ENCODE peak calls at places on chromosomes 11 and 22, in eight cellular contexts. V is spleen, Z is HFFc6, J is AG10803, K is GM20000, B is mucosa of descending colon, O is GM23338, S is HepG2. A is an unnamed sample.

GRCh38 chr11:117017456-117017855 is 80.8 kb downstream of the SIK3 start:
- DNase-seq in V (no peak), Z (no peak), J (no peak), K (no peak), B (no peak), O (no peak), S (no peak), A (no peak)

GRCh38 chr11:83819936-83820549 is 533.9 kb upstream of the CCDC90B start:
- DNase-seq in V (no peak), Z (peak; percentile 79), J (peak; percentile 82), K (peak; percentile 20), B (no peak), O (peak; percentile 58), S (peak; percentile 43), A (peak; percentile 11)

GRCh38 chr22:43012390-43012789 is 2.6 kb downstream of the PACSIN2 start:
- DNase-seq in V (no peak), Z (no peak), J (no peak), K (no peak), B (no peak), O (no peak), S (no peak), A (no peak)

GRCh38 chr11:93529707-93530467 is 13.3 kb downstream of the SMCO4 start:
- DNase-seq in V (peak; percentile 76), Z (peak; percentile 2), J (peak; percentile 28), K (peak; percentile 32), B (no peak), O (no peak), S (peak; percentile 74), A (no peak)

GRCh38 chr11:8833568-8834275 is 77.3 kb upstream of the AKIP1 start:
- DNase-seq in V (no peak), Z (peak; percentile 55), J (peak; percentile 73), K (no peak), B (no peak), O (peak; percentile 28), S (no peak), A (no peak)

GRCh38 chr11:28760676-28761390 is 652.6 kb downstream of the METTL15 start:
- DNase-seq in V (no peak), Z (peak; percentile 58), J (peak; percentile 63), K (no peak), B (no peak), O (no peak), S (no peak), A (no peak)

GRCh38 chr11:113577356-113578163 is 102.4 kb upstream of the DRD2 start:
- DNase-seq in V (no peak), Z (no peak), J (no peak), K (no peak), B (no peak), O (peak; percentile 41), S (no peak), A (no peak)

GRCh38 chr11:32090774-32091370 is at the start of gene RCN1:
- DNase-seq in V (peak; percentile 90), Z (peak; percentile 44), J (peak; percentile 88), K (peak; percentile 88), B (peak; percentile 79), O (peak; percentile 93), S (peak; percentile 13), A (peak; percentile 81)

GRCh38 chr11:122342089-122342749 is 226.2 kb upstream of the BLID start:
- DNase-seq in V (no peak), Z (no peak), J (no peak), K (no peak), B (no peak), O (no peak), S (no peak), A (no peak)

GRCh38 chr22:20299736-20300136 is 20.1 kb downstream of the DGCR6L start:
- DNase-seq in V (peak; percentile 86), Z (no peak), J (no peak), K (no peak), B (no peak), O (peak; percentile 58), S (no peak), A (no peak)

GRCh38 chr22:20305894-20306645 is 13.8 kb downstream of the DGCR6L start:
- DNase-seq in V (peak; percentile 70), Z (no peak), J (no peak), K (no peak), B (peak; percentile 12), O (no peak), S (no peak), A (no peak)

GRCh38 chr11:86151188-86152005 is 82.5 kb upstream of the PICALM start:
- DNase-seq in V (no peak), Z (peak; percentile 23), J (peak; percentile 56), K (no peak), B (no peak), O (no peak), S (no peak), A (no peak)

GRCh38 chr11:45107051-45107450 is 39.4 kb upstream of the PRDM11 start:
- DNase-seq in V (no peak), Z (no peak), J (no peak), K (no peak), B (no peak), O (no peak), S (peak; percentile 13), A (no peak)

GRCh38 chr11:2806351-2807058 is 79.1 kb downstream of the CDKN1C start:
- DNase-seq in V (peak; percentile 66), Z (no peak), J (no peak), K (no peak), B (peak; percentile 21), O (no peak), S (no peak), A (no peak)

GRCh38 chr11:61686469-61686868 is 6.3 kb downstream of the DAGLA start:
- DNase-seq in V (no peak), Z (no peak), J (no peak), K (no peak), B (no peak), O (no peak), S (no peak), A (no peak)

GRCh38 chr11:28699701-28700100 is 591.5 kb downstream of the METTL15 start:
- DNase-seq in V (no peak), Z (no peak), J (no peak), K (no peak), B (no peak), O (no peak), S (no peak), A (no peak)

GRCh38 chr22:19707347-19708322 is 6.7 kb upstream of the SEPTIN5 start:
- DNase-seq in V (peak; percentile 61), Z (no peak), J (no peak), K (no peak), B (no peak), O (no peak), S (no peak), A (peak; percentile 14)

GRCh38 chr11:96235725-96236124 is 107.3 kb downstream of the MAML2 start:
- DNase-seq in V (no peak), Z (peak; percentile 41), J (peak; percentile 69), K (peak; percentile 17), B (no peak), O (no peak), S (no peak), A (no peak)

GRCh38 chr22:32480238-32480637 is 5.6 kb downstream of the FBXO7 start:
- DNase-seq in V (no peak), Z (no peak), J (no peak), K (peak; percentile 42), B (no peak), O (no peak), S (no peak), A (peak; percentile 35)

DNA sequence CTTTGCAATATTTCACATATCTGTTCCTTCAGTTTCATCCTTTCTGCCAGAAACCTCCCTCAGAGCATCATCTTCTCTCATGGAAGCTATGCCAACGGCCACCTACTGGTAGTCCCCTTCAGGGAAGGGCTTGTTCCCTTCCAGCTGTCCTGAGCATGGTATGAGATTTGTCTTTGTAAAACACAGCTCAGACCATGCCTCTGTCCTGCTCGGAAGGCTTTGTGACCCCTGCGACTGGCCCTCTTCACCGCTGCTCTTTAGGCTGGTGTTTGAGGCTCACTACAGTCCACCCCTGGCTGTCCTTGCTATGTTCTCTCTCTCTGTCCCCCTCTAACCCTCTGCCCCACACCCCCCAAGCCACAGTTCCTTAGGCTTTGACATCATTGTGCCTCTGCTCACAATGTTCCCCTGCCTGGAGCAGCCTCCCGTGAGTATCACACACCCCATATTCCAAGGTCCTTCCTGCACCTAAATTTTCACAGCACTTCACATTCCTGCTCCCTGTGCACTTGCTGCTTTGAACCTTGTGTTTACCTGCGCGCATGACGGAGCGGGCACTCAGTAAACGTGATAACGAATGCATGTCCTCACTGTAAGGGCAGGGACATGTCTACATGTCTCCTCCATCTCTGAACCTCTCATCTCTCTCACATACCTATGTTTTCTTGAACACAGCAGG is 24.0 kb upstream of the ACER3 start:
- DNase-seq in V (no peak), Z (no peak), J (no peak), K (no peak), B (peak; percentile 44), O (no peak), S (no peak), A (no peak)
- TF ChIP-seq CTCF in V (no peak), Z (peak; percentile 32), J (peak; percentile 59), K (no peak), B (no peak), O (no peak), S (no peak), A (no peak)

DNA sequence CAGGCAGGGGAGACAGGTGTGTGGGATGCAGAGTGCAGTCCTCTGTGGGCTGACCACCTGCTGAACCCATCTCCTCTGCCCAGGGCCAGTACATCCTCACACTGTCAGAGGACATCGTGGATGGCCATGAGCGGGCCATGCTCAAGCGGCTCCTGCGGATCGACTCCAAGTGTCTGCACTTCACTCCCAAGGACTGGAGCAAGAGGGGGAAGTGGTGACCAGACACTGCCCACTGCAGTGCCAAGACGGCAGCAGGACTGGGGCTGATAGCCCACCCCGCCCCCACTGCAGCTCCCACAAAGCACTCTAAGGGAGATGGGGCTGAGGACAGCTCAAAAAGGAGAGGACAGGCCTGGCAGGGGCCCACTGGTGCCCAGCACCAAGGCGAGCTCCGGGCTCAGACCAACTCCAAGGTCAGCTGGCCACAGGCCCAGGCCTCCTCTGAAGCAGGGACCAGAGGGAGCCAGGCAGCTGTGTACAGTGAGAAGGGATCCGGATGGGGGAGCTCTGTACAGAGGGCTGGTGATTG is 1.6 kb downstream of the RNASEH2C start:
- DNase-seq in V (no peak), Z (peak; percentile 11), J (peak; percentile 20), K (no peak), B (no peak), O (no peak), S (no peak), A (no peak)
- TF ChIP-seq CTCF in V (no peak), Z (no peak), J (no peak), K (no peak), B (no peak), O (no peak), S (no peak), A (no peak)

GRCh38 chr11:38795027-38795426 is 2197.0 kb upstream of the RAG2 start:
- DNase-seq in V (no peak), Z (no peak), J (no peak), K (no peak), B (no peak), O (no peak), S (no peak), A (no peak)

GRCh38 chr11:38788591-38788990 is 2190.6 kb upstream of the RAG2 start:
- DNase-seq in V (no peak), Z (no peak), J (no peak), K (no peak), B (no peak), O (no peak), S (no peak), A (no peak)

GRCh38 chr11:38791346-38791961 is 2193.4 kb upstream of the RAG2 start:
- DNase-seq in V (no peak), Z (peak; percentile 63), J (peak; percentile 37), K (peak; percentile 37), B (no peak), O (peak; percentile 75), S (peak; percentile 54), A (peak; percentile 25)
- TF ChIP-seq CTCF in V (peak; percentile 53), Z (peak; percentile 93), J (peak; percentile 71), K (peak; percentile 53), B (peak; percentile 33), O (peak; percentile 65), S (peak; percentile 68), A (peak; percentile 65)

GRCh38 chr11:23554002-23554401 is 693.7 kb upstream of the CCDC179 start:
- DNase-seq in V (no peak), Z (no peak), J (no peak), K (no peak), B (no peak), O (peak; percentile 23), S (peak; percentile 2), A (no peak)
- TF ChIP-seq CTCF in V (no peak), Z (peak; percentile 57), J (peak; percentile 5), K (no peak), B (no peak), O (peak; percentile 57), S (no peak), A (no peak)

A was measured in GM10248.